ENCODE peak calls at places on chromosomes 3 and 15, in nine cellular contexts. Z is NCI-H1092; I is stimulated activated CD4-positive, alpha-beta T cell treated with anti-CD3 and anti-CD28 coated beads, Interleukin-12 subunit alpha, Interleukin-12 subunit beta, amount 100 ng/mL, for 48 hours; Q is effector memory CD8-positive, alpha-beta T cell; F is activated naive CD8-positive, alpha-beta T cell treated with anti-CD3 and anti-CD28 coated beads, Interleukin-2, amount 50 U/mL, for 16 hours; A is CD4-positive, alpha-beta memory T cell; P is left ventricle myocardium inferior; O is fibroblast of the conjunctiva; X is KG1. K is an unnamed sample.

GRCh38 chr3:85251766-85252165 is 293.0 kb downstream of the CADM2 start:
- DNase-seq in Z (no peak), I (no peak), Q (no peak), F (no peak), A (no peak), P (no peak), O (no peak), X (no peak), K (no peak)

GRCh38 chr3:39808467-39809180 is 785 bp upstream of the MYRIP start:
- DNase-seq in Z (no peak), I (no peak), Q (no peak), F (no peak), A (no peak), P (no peak), O (no peak), X (peak; percentile 8), K (no peak)

GRCh38 chr3:107710851-107711250 is 188.1 kb downstream of the BBX start:
- DNase-seq in Z (no peak), I (no peak), Q (no peak), F (no peak), A (no peak), P (peak; percentile 44), O (no peak), X (no peak), K (no peak)

GRCh38 chr3:23183731-23184130 is 19.4 kb upstream of the UBE2E2 start:
- DNase-seq in Z (no peak), I (no peak), Q (no peak), F (no peak), A (no peak), P (no peak), O (peak; percentile 47), X (no peak), K (no peak)

GRCh38 chr15:67803996-67804843 is 21.1 kb upstream of the SKOR1 start:
- DNase-seq in Z (no peak), I (no peak), Q (no peak), F (no peak), A (no peak), P (no peak), O (no peak), X (no peak), K (no peak)

GRCh38 chr3:37099469-37099868 is 74.9 kb downstream of the LRRFIP2 start:
- DNase-seq in Z (no peak), I (no peak), Q (no peak), F (no peak), A (no peak), P (no peak), O (no peak), X (no peak), K (no peak)

GRCh38 chr15:31223478-31224350 is 102.9 kb upstream of the KLF13 start:
- DNase-seq in Z (peak; percentile 16), I (no peak), Q (no peak), F (no peak), A (no peak), P (peak; percentile 32), O (no peak), X (no peak), K (no peak)

GRCh38 chr3:123194552-123194951 is 7.2 kb upstream of the SEC22A start:
- DNase-seq in Z (no peak), I (no peak), Q (no peak), F (no peak), A (no peak), P (no peak), O (no peak), X (no peak), K (no peak)

K was measured in stimulated activated CD8-positive, alpha-beta memory T cell treated with anti-CD3 and anti-CD28 coated beads, Interleukin-7, amount 100 ng/mL, for 4 hours.